ENCODE peak calls at places on chromosomes 1 and 21, in five cellular contexts. T is PC-3, Y is MM.1S, V is HCT116, O is OCI-LY7. L is an unnamed sample.

GRCh38 chr1:6365047-6365446 is 28.5 kb downstream of the ACOT7 start:
- DNase-seq in T (peak; percentile 29), Y (no peak), V (no peak), O (no peak), L (no peak)

GRCh38 chr1:230058619-230059018 is 8.4 kb upstream of the GALNT2 start:
- DNase-seq in T (no peak), Y (no peak), V (no peak), O (no peak), L (no peak)

GRCh38 chr1:152962876-152963415 is 7.5 kb upstream of the SPRR4 start:
- DNase-seq in T (no peak), Y (no peak), V (no peak), O (no peak), L (no peak)

GRCh38 chr1:193766329-193766728 is 579.9 kb upstream of the B3GALT2 start:
- DNase-seq in T (no peak), Y (no peak), V (no peak), O (no peak), L (peak; percentile 61)

GRCh38 chr1:180267761-180268555 is 37.9 kb downstream of the LHX4 start:
- DNase-seq in T (no peak), Y (no peak), V (no peak), O (no peak), L (no peak)

GRCh38 chr1:20466231-20466630 is 19.8 kb downstream of the CAMK2N1 start:
- DNase-seq in T (no peak), Y (no peak), V (no peak), O (no peak), L (no peak)

GRCh38 chr1:159229486-159229885 is 24.8 kb downstream of the ACKR1 start:
- DNase-seq in T (peak; percentile 73), Y (no peak), V (no peak), O (no peak), L (no peak)

GRCh38 chr1:55310517-55310927 is 95.4 kb upstream of the USP24 start:
- DNase-seq in T (peak; percentile 96), Y (no peak), V (no peak), O (no peak), L (no peak)

GRCh38 chr1:72280714-72281113 is 1.6 kb downstream of the NEGR1 start:
- DNase-seq in T (peak; percentile 28), Y (no peak), V (no peak), O (no peak), L (no peak)

GRCh38 chr1:115227683-115228082 is 110.4 kb downstream of the NGF start:
- DNase-seq in T (no peak), Y (no peak), V (no peak), O (no peak), L (no peak)

GRCh38 chr1:245800901-245801605 is 646.3 kb downstream of the KIF26B start:
- DNase-seq in T (no peak), Y (no peak), V (no peak), O (no peak), L (no peak)

GRCh38 chr1:45409243-45409642 is 69.0 kb upstream of the MUTYH start:
- DNase-seq in T (no peak), Y (no peak), V (no peak), O (no peak), L (no peak)

GRCh38 chr1:25566730-25567341 is 23.4 kb downstream of the LDLRAP1 start:
- DNase-seq in T (no peak), Y (no peak), V (no peak), O (peak; percentile 87), L (peak; percentile 47)

GRCh38 chr1:202516434-202516877 is 168.0 kb downstream of the PPP1R12B start:
- DNase-seq in T (no peak), Y (no peak), V (no peak), O (no peak), L (no peak)

GRCh38 chr1:236064674-236065508 is at the start of gene NID1:
- DNase-seq in T (peak; percentile 71), Y (no peak), V (no peak), O (no peak), L (peak; percentile 91)

GRCh38 chr1:159598196-159598595 is 10.6 kb downstream of the APCS start:
- DNase-seq in T (peak; percentile 92), Y (no peak), V (no peak), O (no peak), L (peak; percentile 51)

GRCh38 chr21:16343776-16344175 is 614.0 kb downstream of the USP25 start:
- DNase-seq in T (no peak), Y (no peak), V (no peak), O (no peak), L (no peak)

GRCh38 chr1:172951728-172952365 is 98.9 kb downstream of the TNFSF18 start:
- DNase-seq in T (peak; percentile 65), Y (peak; percentile 53), V (no peak), O (no peak), L (no peak)

GRCh38 chr1:51567653-51568052 is 48.6 kb upstream of the EPS15 start:
- DNase-seq in T (peak; percentile 98), Y (no peak), V (no peak), O (no peak), L (no peak)

GRCh38 chr1:240122639-240123604 is 31.2 kb downstream of the FMN2 start:
- DNase-seq in T (no peak), Y (no peak), V (no peak), O (no peak), L (peak; percentile 35)

GRCh38 chr21:42239973-42240372 is 21.0 kb downstream of the ABCG1 start:
- DNase-seq in T (no peak), Y (no peak), V (no peak), O (peak; percentile 54), L (no peak)
- TF ChIP-seq CTCF in T (peak; percentile 16), Y (peak; percentile 33), V (peak; percentile 33), O (peak; percentile 58), L (peak; percentile 7)

GRCh38 chr1:244732846-244733450 is 80.0 kb downstream of the DESI2 start:
- DNase-seq in T (no peak), Y (no peak), V (no peak), O (no peak), L (no peak)

GRCh38 chr1:244735404-244735803 is 82.5 kb downstream of the DESI2 start:
- DNase-seq in T (no peak), Y (no peak), V (no peak), O (no peak), L (peak; percentile 34)

GRCh38 chr1:244730934-244731434 is 78.1 kb downstream of the DESI2 start:
- DNase-seq in T (no peak), Y (no peak), V (no peak), O (no peak), L (peak; percentile 65)

GRCh38 chr1:244731651-244732050 is 78.7 kb downstream of the DESI2 start:
- DNase-seq in T (no peak), Y (no peak), V (no peak), O (no peak), L (no peak)

DNA sequence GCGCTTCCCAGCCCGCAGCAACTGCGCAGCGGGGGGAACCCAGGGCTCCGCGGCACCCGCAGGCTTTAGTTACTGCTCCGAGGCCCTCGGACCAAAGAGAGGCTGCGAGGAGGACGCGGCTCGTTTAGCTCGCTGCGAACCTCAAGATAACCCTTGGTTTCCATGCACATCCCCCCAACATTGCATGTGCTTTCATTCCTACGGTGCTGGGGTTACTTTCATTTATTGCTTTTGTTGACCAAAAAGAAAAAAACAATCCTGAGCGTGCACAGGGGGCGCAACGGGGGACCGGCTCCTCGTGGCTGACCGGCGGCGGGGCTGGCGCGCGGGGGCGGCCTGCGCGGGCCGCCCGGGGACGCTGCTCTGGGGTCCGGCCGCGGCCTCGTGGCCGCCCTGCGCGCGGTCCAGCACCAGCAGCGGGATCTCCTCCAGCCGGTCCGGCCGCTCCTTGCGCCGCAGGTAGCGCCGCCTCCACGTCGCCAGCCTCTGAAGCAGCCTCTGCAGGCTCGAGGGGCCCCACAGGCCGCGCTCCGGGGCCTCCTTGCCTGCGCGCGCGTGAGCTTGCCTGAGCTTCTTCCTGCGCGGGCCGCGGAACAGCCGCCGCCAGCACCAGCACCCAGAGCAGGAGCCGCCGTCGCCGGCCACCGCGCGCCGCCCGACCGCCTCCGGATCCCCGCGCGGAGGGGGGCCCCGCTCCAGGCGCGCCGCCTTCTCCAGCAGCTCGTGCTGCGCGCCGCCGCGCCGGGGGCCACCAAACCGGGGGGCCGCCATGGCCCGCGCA is 77.4 kb downstream of the DESI2 start:
- DNase-seq in T (peak; percentile 51), Y (no peak), V (no peak), O (peak; percentile 27), L (peak; percentile 73)
- H3K9me2 ChIP-seq in T (no peaks in the 10 kb centered on the region), Y (no peaks in the 10 kb centered on the region), V (no peaks in the 10 kb centered on the region), O (no peaks in the 10 kb centered on the region), L (no peaks in the 10 kb centered on the region)

GRCh38 chr21:25801217-25802015 is 66.6 kb downstream of the GABPA start:
- DNase-seq in T (peak; percentile 89), Y (peak; percentile 91), V (peak; percentile 89), O (peak; percentile 86), L (peak; percentile 94)
- TF ChIP-seq CTCF in T (peak; percentile 99), Y (peak; percentile 100), V (peak; percentile 100), O (peak; percentile 99), L (peak; percentile 99)

GRCh38 chr1:112778136-112778535 is 63.0 kb upstream of the PPM1J start:
- DNase-seq in T (no peak), Y (no peak), V (no peak), O (no peak), L (no peak)
- H3K9me2 ChIP-seq in T (no peaks in the 10 kb centered on the region), Y (no peaks in the 10 kb centered on the region), V (no peaks in the 10 kb centered on the region), O (no peaks in the 10 kb centered on the region), L (no peaks in the 10 kb centered on the region)

DNA sequence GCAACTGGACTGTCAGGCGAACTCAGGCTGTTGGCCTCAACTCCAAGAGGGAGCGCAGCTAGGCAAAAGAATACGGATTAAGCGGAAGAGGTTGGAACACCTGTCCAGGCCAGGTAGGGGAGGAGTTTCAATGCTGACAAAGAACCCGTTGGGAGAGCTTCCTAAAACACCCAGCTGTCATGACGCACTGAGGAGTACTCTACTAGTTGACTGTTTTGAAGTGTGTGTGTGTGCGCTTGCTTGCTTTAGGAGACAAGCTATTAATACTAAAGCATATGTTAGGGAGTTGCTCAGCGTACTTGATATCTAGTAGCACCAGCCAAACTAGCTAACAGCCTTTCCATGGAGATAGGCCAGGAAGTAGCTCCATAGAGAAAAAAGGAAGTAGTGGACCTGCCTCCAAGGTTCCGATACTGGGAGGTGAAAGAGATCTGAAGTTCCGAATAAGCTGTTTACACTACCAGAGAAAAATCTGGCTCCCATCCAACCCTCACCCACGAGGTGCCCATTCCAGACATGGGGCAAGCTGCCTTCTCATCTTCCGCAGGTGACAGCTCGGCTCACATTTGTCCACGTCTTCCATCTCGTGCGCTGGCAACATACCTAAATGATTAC is 974 bp upstream of the FNBP1L start:
- DNase-seq in T (peak; percentile 57), Y (no peak), V (no peak), O (no peak), L (peak; percentile 22)
- TF ChIP-seq CTCF in T (no peak), Y (no peak), V (no peak), O (no peak), L (no peak)

GRCh38 chr1:9826616-9827015 is 2.9 kb upstream of the CLSTN1 start:
- DNase-seq in T (no peak), Y (no peak), V (no peak), O (no peak), L (no peak)
- H3K9me2 ChIP-seq in T (no peaks in the 10 kb centered on the region), Y (no peaks in the 10 kb centered on the region), V (no peaks in the 10 kb centered on the region), O (no peaks in the 10 kb centered on the region), L (no peaks in the 10 kb centered on the region)

DNA sequence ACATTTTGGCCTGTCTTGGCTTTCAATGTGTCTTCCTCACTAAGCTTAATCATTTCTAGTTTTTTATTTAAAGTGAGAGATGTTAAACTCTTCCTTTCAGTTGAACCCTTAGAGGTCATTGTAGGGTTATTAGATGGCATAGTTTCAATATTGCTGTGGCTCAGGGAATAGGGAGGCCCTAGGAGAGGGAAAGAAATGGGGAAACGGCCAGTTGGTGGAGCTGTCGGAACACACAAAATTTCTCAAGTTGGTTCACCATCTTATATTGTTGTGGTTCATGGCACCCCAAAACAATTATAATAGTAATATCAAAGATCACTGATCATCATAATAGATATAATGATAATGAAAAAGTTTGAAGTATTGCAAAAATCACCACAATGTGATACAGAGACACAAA is 31.4 kb upstream of the KAZN start:
- DNase-seq in T (peak; percentile 23), Y (no peak), V (peak; percentile 8), O (peak; percentile 25), L (peak; percentile 69)
- TF ChIP-seq CTCF in T (peak; percentile 36), Y (no peak), V (peak; percentile 50), O (peak; percentile 73), L (peak; percentile 81)

GRCh38 chr1:22362626-22363402 is 88.8 kb upstream of the ZBTB40 start:
- DNase-seq in T (no peak), Y (no peak), V (no peak), O (no peak), L (no peak)
- H3K9me2 ChIP-seq in T (no peaks in the 10 kb centered on the region), Y (no peaks in the 10 kb centered on the region), V (no peaks in the 10 kb centered on the region), O (no peaks in the 10 kb centered on the region), L (no peaks in the 10 kb centered on the region)